ENCODE peak calls at places on chromosomes 12 and 14, in ten cellular contexts. One of them, this sample, is unnamed.

GRCh38 chr12:132264086-132265010 is 65.0 kb downstream of the GALNT9 start:
- DNase-seq in HFF-Myc: no peak
- DNase-seq in IMR-90: no peak
- DNase-seq in cardiac fibroblast: no peak
- DNase-seq in colonic mucosa: no peak
- DNase-seq in stomach: no peak
- DNase-seq in fibroblast of pulmonary artery: no peak
- DNase-seq in HL-60: no peak
- DNase-seq in uterus: no peak
- DNase-seq in NB4: no peak
- DNase-seq in this sample: no peak

GRCh38 chr14:78022059-78022458 is 148.1 kb upstream of the NRXN3 start:
- DNase-seq in NB4: peak
- DNase-seq in uterus: no peak
- DNase-seq in IMR-90: peak
- DNase-seq in stomach: peak
- DNase-seq in colonic mucosa: peak
- DNase-seq in HL-60: peak
- DNase-seq in fibroblast of pulmonary artery: peak
- DNase-seq in cardiac fibroblast: peak
- DNase-seq in HFF-Myc: peak
- DNase-seq in this sample: no peak

GRCh38 chr12:31362759-31363415 is 36.9 kb upstream of the SINHCAF start:
- DNase-seq in NB4: peak
- DNase-seq in IMR-90: no peak
- DNase-seq in fibroblast of pulmonary artery: no peak
- DNase-seq in cardiac fibroblast: no peak
- DNase-seq in stomach: peak
- DNase-seq in HFF-Myc: no peak
- DNase-seq in colonic mucosa: peak
- DNase-seq in HL-60: peak
- DNase-seq in uterus: no peak
- DNase-seq in this sample: no peak

GRCh38 chr12:69633061-69633460 is 22.4 kb upstream of the LRRC10 start:
- DNase-seq in fibroblast of pulmonary artery: no peak
- DNase-seq in NB4: peak
- DNase-seq in stomach: no peak
- DNase-seq in HL-60: no peak
- DNase-seq in cardiac fibroblast: no peak
- DNase-seq in colonic mucosa: no peak
- DNase-seq in IMR-90: no peak
- DNase-seq in uterus: no peak
- DNase-seq in HFF-Myc: no peak
- DNase-seq in this sample: no peak

GRCh38 chr12:15996254-15996653 is 85.1 kb downstream of the DERA start:
- DNase-seq in IMR-90: peak
- DNase-seq in NB4: peak
- DNase-seq in HFF-Myc: no peak
- DNase-seq in colonic mucosa: no peak
- DNase-seq in stomach: no peak
- DNase-seq in cardiac fibroblast: peak
- DNase-seq in fibroblast of pulmonary artery: peak
- DNase-seq in uterus: no peak
- DNase-seq in HL-60: no peak
- DNase-seq in this sample: no peak

GRCh38 chr14:80754696-80755095 is 186.8 kb downstream of the CEP128 start:
- DNase-seq in cardiac fibroblast: no peak
- DNase-seq in HFF-Myc: no peak
- DNase-seq in fibroblast of pulmonary artery: no peak
- DNase-seq in HL-60: no peak
- DNase-seq in colonic mucosa: no peak
- DNase-seq in IMR-90: no peak
- DNase-seq in uterus: no peak
- DNase-seq in NB4: no peak
- DNase-seq in stomach: no peak
- DNase-seq in this sample: no peak

GRCh38 chr12:84772281-84772680 is 140.3 kb downstream of the SLC6A15 start:
- DNase-seq in fibroblast of pulmonary artery: no peak
- DNase-seq in IMR-90: peak
- DNase-seq in NB4: no peak
- DNase-seq in cardiac fibroblast: no peak
- DNase-seq in HFF-Myc: no peak
- DNase-seq in HL-60: no peak
- DNase-seq in stomach: no peak
- DNase-seq in uterus: no peak
- DNase-seq in colonic mucosa: no peak
- DNase-seq in this sample: no peak

GRCh38 chr14:57692671-57693070 is 173.2 kb downstream of the SLC35F4 start:
- DNase-seq in HFF-Myc: peak
- DNase-seq in NB4: peak
- DNase-seq in IMR-90: peak
- DNase-seq in HL-60: peak
- DNase-seq in stomach: no peak
- DNase-seq in fibroblast of pulmonary artery: peak
- DNase-seq in uterus: no peak
- DNase-seq in cardiac fibroblast: peak
- DNase-seq in colonic mucosa: no peak
- DNase-seq in this sample: no peak

GRCh38 chr12:116765271-116765670 is 27.2 kb downstream of the RNFT2 start:
- DNase-seq in stomach: no peak
- DNase-seq in colonic mucosa: no peak
- DNase-seq in fibroblast of pulmonary artery: no peak
- DNase-seq in NB4: no peak
- DNase-seq in cardiac fibroblast: no peak
- DNase-seq in uterus: no peak
- DNase-seq in HFF-Myc: no peak
- DNase-seq in HL-60: no peak
- DNase-seq in IMR-90: no peak
- DNase-seq in this sample: no peak

GRCh38 chr12:24661657-24662096 is 287.2 kb downstream of the BCAT1 start:
- DNase-seq in IMR-90: peak
- DNase-seq in stomach: peak
- DNase-seq in HFF-Myc: no peak
- DNase-seq in uterus: no peak
- DNase-seq in NB4: peak
- DNase-seq in fibroblast of pulmonary artery: peak
- DNase-seq in cardiac fibroblast: peak
- DNase-seq in colonic mucosa: no peak
- DNase-seq in HL-60: peak
- DNase-seq in this sample: no peak

GRCh38 chr14:72476657-72477499 is 417.0 kb downstream of the DPF3 start:
- DNase-seq in uterus: no peak
- DNase-seq in HL-60: peak
- DNase-seq in stomach: no peak
- DNase-seq in cardiac fibroblast: peak
- DNase-seq in colonic mucosa: no peak
- DNase-seq in fibroblast of pulmonary artery: peak
- DNase-seq in HFF-Myc: peak
- DNase-seq in IMR-90: peak
- DNase-seq in NB4: peak
- DNase-seq in this sample: no peak

GRCh38 chr12:50313256-50313931 is 30.1 kb upstream of the LIMA1 start:
- DNase-seq in fibroblast of pulmonary artery: no peak
- DNase-seq in stomach: no peak
- DNase-seq in NB4: no peak
- DNase-seq in colonic mucosa: no peak
- DNase-seq in cardiac fibroblast: no peak
- DNase-seq in uterus: no peak
- DNase-seq in IMR-90: no peak
- DNase-seq in HFF-Myc: no peak
- DNase-seq in HL-60: no peak
- DNase-seq in this sample: no peak

GRCh38 chr14:80664576-80664975 is 277.0 kb downstream of the CEP128 start:
- DNase-seq in HL-60: no peak
- DNase-seq in stomach: no peak
- DNase-seq in NB4: no peak
- DNase-seq in HFF-Myc: no peak
- DNase-seq in cardiac fibroblast: no peak
- DNase-seq in uterus: no peak
- DNase-seq in fibroblast of pulmonary artery: peak
- DNase-seq in colonic mucosa: no peak
- DNase-seq in IMR-90: peak
- DNase-seq in this sample: no peak

GRCh38 chr12:111298583-111299436 is 70.1 kb downstream of the PHETA1 start:
- DNase-seq in stomach: peak
- DNase-seq in HFF-Myc: no peak
- DNase-seq in NB4: peak
- DNase-seq in cardiac fibroblast: peak
- DNase-seq in uterus: no peak
- DNase-seq in fibroblast of pulmonary artery: peak
- DNase-seq in IMR-90: peak
- DNase-seq in colonic mucosa: peak
- DNase-seq in HL-60: peak
- DNase-seq in this sample: no peak

DNA sequence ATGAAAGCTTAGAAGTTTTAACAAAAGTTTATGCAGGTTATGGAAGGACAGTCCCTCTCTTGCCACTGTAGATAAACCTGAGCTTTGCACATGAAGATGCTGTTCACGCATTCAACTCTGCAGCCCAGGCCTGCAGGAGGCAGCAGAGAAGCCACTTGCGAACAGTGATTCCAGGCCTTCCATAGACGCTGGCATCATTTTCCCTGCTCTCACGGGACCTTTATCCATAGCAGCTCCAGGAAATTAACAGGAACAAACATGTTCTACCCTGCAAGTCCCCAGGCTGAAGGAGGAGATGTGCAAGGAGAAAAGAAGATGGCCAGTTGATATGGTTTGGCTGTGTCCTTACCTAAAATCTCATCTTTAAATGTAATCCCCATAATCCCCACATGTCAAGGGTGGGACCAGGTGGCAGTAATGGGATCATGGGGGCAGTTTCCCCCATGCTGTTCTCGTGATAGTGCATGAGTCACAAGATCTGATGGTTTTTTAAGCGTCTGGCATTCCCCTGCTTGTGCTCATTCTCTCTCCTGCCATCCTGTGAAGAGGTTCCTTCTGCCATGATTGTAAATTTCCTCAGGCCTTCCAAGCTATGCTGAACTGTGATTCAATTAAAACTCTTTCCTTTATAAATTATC is 2.0 kb downstream of the ERP27 start:
- DNase-seq in NB4: no peak
- DNase-seq in HFF-Myc: no peak
- DNase-seq in IMR-90: no peak
- DNase-seq in stomach: no peak
- DNase-seq in fibroblast of pulmonary artery: no peak
- DNase-seq in uterus: no peak
- DNase-seq in HL-60: no peak
- DNase-seq in colonic mucosa: no peak
- DNase-seq in cardiac fibroblast: no peak
- DNase-seq in this sample: no peak
- TF ChIP-seq CTCF in NB4: peak
- TF ChIP-seq CTCF in HFF-Myc: peak
- TF ChIP-seq CTCF in IMR-90: no peak
- TF ChIP-seq CTCF in stomach: no peak
- TF ChIP-seq CTCF in fibroblast of pulmonary artery: peak
- TF ChIP-seq CTCF in uterus: no peak
- TF ChIP-seq CTCF in HL-60: no peak
- TF ChIP-seq CTCF in colonic mucosa: no peak
- TF ChIP-seq CTCF in cardiac fibroblast: peak
- TF ChIP-seq CTCF in this sample: no peak

GRCh38 chr14:22918809-22919600 is at the start of gene RBM23:
- DNase-seq in HL-60: peak
- DNase-seq in NB4: peak
- DNase-seq in IMR-90: peak
- DNase-seq in colonic mucosa: peak
- DNase-seq in HFF-Myc: peak
- DNase-seq in fibroblast of pulmonary artery: peak
- DNase-seq in stomach: peak
- DNase-seq in cardiac fibroblast: peak
- DNase-seq in uterus: peak
- DNase-seq in this sample: peak
- TF ChIP-seq CTCF in HL-60: no peak
- TF ChIP-seq CTCF in NB4: no peak
- TF ChIP-seq CTCF in IMR-90: no peak
- TF ChIP-seq CTCF in colonic mucosa: no peak
- TF ChIP-seq CTCF in HFF-Myc: no peak
- TF ChIP-seq CTCF in fibroblast of pulmonary artery: no peak
- TF ChIP-seq CTCF in stomach: no peak
- TF ChIP-seq CTCF in cardiac fibroblast: no peak
- TF ChIP-seq CTCF in uterus: peak
- TF ChIP-seq CTCF in this sample: no peak

DNA sequence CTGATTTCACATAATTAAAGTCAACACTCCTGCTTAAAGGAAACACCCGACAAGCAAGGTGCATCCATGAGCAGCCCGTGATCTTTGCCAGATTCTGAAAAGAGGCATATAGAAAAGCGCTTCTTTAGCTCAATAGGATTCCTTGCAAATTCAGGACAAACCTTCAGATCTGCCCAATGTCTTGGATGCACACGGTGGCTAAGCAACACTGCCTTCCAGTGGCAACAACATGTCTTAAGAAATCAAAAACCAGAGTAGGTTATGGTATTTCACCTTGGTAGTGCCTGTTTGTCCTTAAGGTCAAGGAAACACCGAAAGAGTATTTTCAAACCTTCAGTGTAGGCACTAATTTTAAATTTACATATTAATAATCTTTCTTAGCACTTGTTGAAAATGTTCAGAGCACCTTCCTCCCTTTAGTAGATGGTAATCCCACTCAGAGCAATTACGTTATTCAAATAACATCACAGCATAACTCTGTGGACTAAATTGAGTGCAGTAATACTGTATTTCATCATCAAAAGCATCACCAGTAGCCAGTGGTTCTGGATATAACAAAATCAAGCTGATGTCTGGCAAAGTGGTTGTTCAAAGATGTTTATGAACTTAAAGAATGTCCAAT is 58.0 kb upstream of the CDKN3 start:
- DNase-seq in colonic mucosa: no peak
- DNase-seq in uterus: no peak
- DNase-seq in cardiac fibroblast: peak
- DNase-seq in IMR-90: peak
- DNase-seq in stomach: no peak
- DNase-seq in HL-60: no peak
- DNase-seq in HFF-Myc: peak
- DNase-seq in NB4: peak
- DNase-seq in fibroblast of pulmonary artery: peak
- DNase-seq in this sample: no peak
- TF ChIP-seq CTCF in colonic mucosa: peak
- TF ChIP-seq CTCF in uterus: no peak
- TF ChIP-seq CTCF in cardiac fibroblast: peak
- TF ChIP-seq CTCF in IMR-90: peak
- TF ChIP-seq CTCF in stomach: peak
- TF ChIP-seq CTCF in HL-60: no peak
- TF ChIP-seq CTCF in HFF-Myc: peak
- TF ChIP-seq CTCF in NB4: peak
- TF ChIP-seq CTCF in fibroblast of pulmonary artery: peak
- TF ChIP-seq CTCF in this sample: peak

DNA sequence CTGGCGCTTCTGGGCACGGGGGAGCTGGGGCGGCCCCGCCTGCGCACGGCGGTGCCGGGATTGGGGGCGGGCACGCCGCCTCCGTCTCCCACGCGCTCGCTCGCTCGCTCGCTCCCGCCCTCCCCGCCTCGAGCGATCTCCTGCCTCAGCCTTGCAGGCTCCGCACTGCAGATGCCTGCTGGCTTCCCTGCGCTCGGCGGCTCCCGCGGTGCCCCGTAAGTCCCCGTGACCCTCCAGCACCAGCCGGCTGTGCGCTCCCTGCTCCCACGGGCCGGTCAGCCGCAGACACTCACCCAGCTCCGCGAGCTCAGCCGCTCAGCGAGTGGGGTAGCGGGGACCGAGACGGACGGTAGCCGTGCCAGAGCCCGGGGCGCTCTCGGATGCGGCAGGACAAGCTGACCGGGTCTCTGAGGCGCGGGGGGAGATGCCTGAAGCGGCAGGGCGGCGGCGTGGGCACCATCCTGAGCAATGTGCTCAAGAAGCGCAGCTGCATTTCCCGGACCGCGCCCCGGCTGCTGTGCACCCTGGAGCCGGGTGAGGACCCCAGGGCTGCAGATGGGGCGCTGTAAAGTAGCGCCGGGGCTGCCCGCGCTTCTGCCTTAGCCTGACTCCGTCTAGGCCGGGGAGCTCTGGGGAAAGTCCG is at the start of gene TBC1D30:
- DNase-seq in cardiac fibroblast: peak
- DNase-seq in stomach: no peak
- DNase-seq in IMR-90: peak
- DNase-seq in NB4: peak
- DNase-seq in colonic mucosa: no peak
- DNase-seq in fibroblast of pulmonary artery: peak
- DNase-seq in HFF-Myc: no peak
- DNase-seq in uterus: no peak
- DNase-seq in HL-60: peak
- DNase-seq in this sample: no peak
- TF ChIP-seq CTCF in cardiac fibroblast: no peak
- TF ChIP-seq CTCF in stomach: no peak
- TF ChIP-seq CTCF in IMR-90: no peak
- TF ChIP-seq CTCF in NB4: no peak
- TF ChIP-seq CTCF in colonic mucosa: no peak
- TF ChIP-seq CTCF in fibroblast of pulmonary artery: no peak
- TF ChIP-seq CTCF in HFF-Myc: no peak
- TF ChIP-seq CTCF in uterus: no peak
- TF ChIP-seq CTCF in HL-60: no peak
- TF ChIP-seq CTCF in this sample: no peak

This sample was measured in RWPE2.